ENCODE peak calls at places on chromosomes 11 and 22, in eight cellular contexts. G, K, V, E, U, N, R and B are unnamed samples. For H3K4me1, the result is how much of the 10 kb centered on the place peaks cover.

GRCh38 chr11:126925321-126926093 is 75.1 kb downstream of the KIRREL3 start:
- DNase-seq in V (no peak), G (no peak), E (no peak), U (no peak), N (no peak), K (no peak), R (peak), B (no peak)

GRCh38 chr22:41001722-41002122 is 50.5 kb downstream of the RBX1 start:
- DNase-seq in V (peak), G (peak), K (no peak), E (peak), U (no peak), N (no peak), R (peak), B (no peak)

GRCh38 chr11:48041877-48042698 is 61.7 kb downstream of the PTPRJ start:
- DNase-seq in E (no peak), U (no peak), N (no peak), V (no peak), K (no peak), G (no peak), R (no peak), B (no peak)

GRCh38 chr11:67466367-67466766 is 2.7 kb downstream of the TMEM134 start:
- DNase-seq in U (no peak), E (peak), V (no peak), R (no peak), G (no peak), N (no peak), K (no peak), B (no peak)

GRCh38 chr22:34303656-34304055 is 383.4 kb upstream of the LARGE1 start:
- DNase-seq in G (no peak), N (no peak), V (no peak), U (no peak), E (no peak), R (no peak), K (no peak), B (no peak)

GRCh38 chr11:36019722-36020121 is 75.9 kb downstream of the LDLRAD3 start:
- DNase-seq in G (no peak), R (no peak), N (no peak), K (no peak), E (peak), U (no peak), V (no peak), B (no peak)

GRCh38 chr11:9170450-9170849 is 79.1 kb upstream of the SCUBE2 start:
- DNase-seq in U (no peak), V (peak), N (no peak), R (peak), E (peak), G (peak), K (no peak), B (no peak)

GRCh38 chr11:95067828-95068244 is 1.1 kb downstream of the SRSF8 start:
- DNase-seq in R (no peak), G (peak), U (no peak), N (no peak), E (no peak), K (no peak), V (no peak), B (no peak)

GRCh38 chr11:111229604-111230003 is 15.9 kb upstream of the POU2AF2 start:
- DNase-seq in R (no peak), U (no peak), G (no peak), V (no peak), K (no peak), N (no peak), E (no peak), B (peak)

GRCh38 chr11:92776676-92777075 is 192.8 kb upstream of the MTNR1B start:
- DNase-seq in V (no peak), U (no peak), G (no peak), K (peak), E (no peak), N (no peak), R (no peak), B (no peak)

GRCh38 chr11:72599325-72600117 is 74.7 kb downstream of the PDE2A start:
- DNase-seq in E (peak), U (no peak), G (no peak), K (no peak), V (peak), N (no peak), R (no peak), B (no peak)

GRCh38 chr11:64875369-64876225 is 2.8 kb downstream of the EHD1 start:
- DNase-seq in R (no peak), U (no peak), G (no peak), N (no peak), V (no peak), E (peak), K (no peak), B (no peak)

GRCh38 chr11:47296045-47296444 is 26.1 kb downstream of the MADD start:
- DNase-seq in V (no peak), U (no peak), N (no peak), G (no peak), R (peak), E (no peak), K (no peak), B (no peak)

GRCh38 chr11:71504526-71504925 is 22.5 kb upstream of the KRTAP5-7 start:
- DNase-seq in K (no peak), E (no peak), U (no peak), N (no peak), G (no peak), R (no peak), V (no peak), B (no peak)

GRCh38 chr11:69512790-69513189 is 31.3 kb downstream of the LINC01488 start:
- DNase-seq in E (no peak), V (no peak), G (no peak), N (no peak), R (no peak), U (no peak), K (no peak), B (no peak)

GRCh38 chr22:26323013-26323412 is 106.0 kb upstream of the ASPHD2 start:
- DNase-seq in U (no peak), K (no peak), V (no peak), G (no peak), N (no peak), R (no peak), E (no peak), B (no peak)

GRCh38 chr11:100574894-100575769 is 112.0 kb upstream of the ARHGAP42 start:
- DNase-seq in K (no peak), E (no peak), R (peak), U (no peak), G (peak), N (no peak), V (peak), B (no peak)

GRCh38 chr11:2446590-2447252 is 1.9 kb downstream of the KCNQ1 start:
- DNase-seq in N (no peak), K (no peak), U (no peak), V (no peak), E (no peak), G (no peak), R (no peak), B (no peak)

GRCh38 chr22:44019846-44020245 is 4.3 kb upstream of the PARVB start:
- DNase-seq in V (no peak), R (no peak), N (no peak), U (no peak), K (peak), E (no peak), G (no peak), B (no peak)

DNA sequence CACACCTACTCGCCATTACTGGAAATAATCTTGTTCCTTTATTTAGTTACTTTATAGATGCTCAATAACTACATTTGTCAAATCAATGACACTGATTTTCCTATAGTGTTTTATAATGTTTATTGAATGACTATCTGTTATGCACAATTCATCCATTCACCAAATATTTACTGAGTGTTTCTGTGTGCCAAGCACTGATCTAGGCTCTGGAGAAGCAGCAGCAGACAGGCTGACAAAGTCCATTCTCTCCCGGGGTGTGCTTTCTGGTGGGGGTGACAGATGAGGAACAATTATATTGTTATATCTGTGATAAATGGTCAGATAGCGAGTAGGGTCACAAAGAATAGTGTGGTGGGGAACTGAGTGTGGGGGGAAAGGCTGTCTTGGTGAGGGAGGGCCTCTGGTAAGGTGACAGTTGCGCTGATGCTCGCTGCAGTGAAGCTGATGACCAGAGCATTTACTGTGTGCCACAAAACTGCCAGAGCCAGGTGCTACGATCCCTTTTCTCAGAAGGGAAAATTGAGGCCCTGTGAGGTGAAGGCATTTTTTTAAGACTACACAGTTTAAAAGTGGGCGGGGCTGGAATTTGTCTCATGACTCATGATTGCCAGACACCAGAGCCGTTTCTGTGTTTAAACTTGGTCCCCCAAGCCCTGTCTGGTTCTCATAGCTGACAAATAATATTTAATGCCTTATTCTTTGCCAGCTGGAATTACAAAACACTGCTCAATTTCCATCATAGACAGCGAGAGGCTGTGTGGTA is 10.2 kb downstream of the PACS1 start:
- DNase-seq in K (no peak), V (peak), N (no peak), G (peak), E (peak), R (peak), U (no peak), B (peak)
- H3K4me1 ChIP-seq in K (half or more), V (half or more), N (half or more), G (under half), E (under half), R (under half), U (under half), B (half or more)

DNA sequence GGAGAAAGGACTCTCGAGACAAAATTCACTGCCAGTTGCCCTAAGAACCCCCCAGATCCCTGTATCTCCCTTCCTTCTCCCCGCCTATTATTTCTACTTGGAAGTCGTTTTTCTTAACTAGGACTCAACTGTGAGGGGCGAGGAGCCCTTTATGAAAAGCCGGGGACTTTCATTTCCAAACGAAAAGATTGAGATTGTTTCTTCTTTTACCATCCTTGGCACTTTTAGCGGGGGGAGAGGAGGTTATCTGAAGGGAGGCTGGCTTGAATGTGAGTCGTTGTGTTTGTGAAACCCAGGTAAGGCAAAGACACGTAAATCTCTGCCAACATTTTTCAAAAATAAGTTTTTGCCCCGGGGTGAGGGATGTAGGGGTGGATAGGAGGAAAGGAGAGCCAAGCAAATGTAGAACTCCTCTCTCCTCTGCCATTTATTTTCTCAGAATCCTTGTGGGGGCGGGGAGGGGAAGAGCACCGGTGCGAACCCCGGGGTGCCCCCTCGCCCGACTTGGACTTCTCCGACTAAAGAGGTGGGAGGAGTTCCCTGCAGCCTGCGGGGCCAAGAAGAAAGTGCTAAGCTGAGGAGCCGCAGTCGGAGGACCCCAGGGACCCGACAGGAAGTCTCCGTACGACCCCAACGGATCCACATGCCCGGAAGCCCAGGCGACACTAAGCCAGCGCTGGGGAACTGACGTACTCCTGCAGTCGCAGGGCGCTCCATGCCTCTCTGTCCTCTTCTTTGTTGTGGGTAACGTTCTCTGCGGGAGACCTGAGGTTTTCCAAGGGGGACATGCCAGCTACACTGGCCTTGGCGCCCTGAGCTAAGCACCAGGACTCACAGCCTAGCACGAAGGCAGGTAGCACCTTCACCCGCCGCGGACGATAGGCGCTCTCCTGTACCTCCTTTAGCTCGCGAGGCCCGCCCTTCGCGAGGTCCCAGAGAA is 2.3 kb upstream of the WT1 start:
- DNase-seq in U (no peak), R (no peak), V (no peak), N (no peak), E (no peak), K (no peak), G (no peak), B (no peak)
- H3K4me3 ChIP-seq in U (no peak), R (no peak), V (no peak), N (no peak), E (no peak), K (peak), G (no peak), B (no peak)

GRCh38 chr11:33132510-33132909 is 28.8 kb downstream of the CSTF3 start:
- DNase-seq in N (no peak), U (no peak), G (no peak), E (no peak), R (no peak), V (no peak), K (no peak), B (no peak)

GRCh38 chr11:33133761-33134160 is 27.5 kb downstream of the CSTF3 start:
- DNase-seq in G (no peak), U (no peak), E (no peak), K (no peak), R (no peak), V (no peak), N (no peak), B (no peak)

GRCh38 chr11:33135216-33135615 is 26.1 kb downstream of the CSTF3 start:
- DNase-seq in K (no peak), R (peak), E (no peak), U (no peak), N (no peak), V (no peak), G (peak), B (no peak)

DNA sequence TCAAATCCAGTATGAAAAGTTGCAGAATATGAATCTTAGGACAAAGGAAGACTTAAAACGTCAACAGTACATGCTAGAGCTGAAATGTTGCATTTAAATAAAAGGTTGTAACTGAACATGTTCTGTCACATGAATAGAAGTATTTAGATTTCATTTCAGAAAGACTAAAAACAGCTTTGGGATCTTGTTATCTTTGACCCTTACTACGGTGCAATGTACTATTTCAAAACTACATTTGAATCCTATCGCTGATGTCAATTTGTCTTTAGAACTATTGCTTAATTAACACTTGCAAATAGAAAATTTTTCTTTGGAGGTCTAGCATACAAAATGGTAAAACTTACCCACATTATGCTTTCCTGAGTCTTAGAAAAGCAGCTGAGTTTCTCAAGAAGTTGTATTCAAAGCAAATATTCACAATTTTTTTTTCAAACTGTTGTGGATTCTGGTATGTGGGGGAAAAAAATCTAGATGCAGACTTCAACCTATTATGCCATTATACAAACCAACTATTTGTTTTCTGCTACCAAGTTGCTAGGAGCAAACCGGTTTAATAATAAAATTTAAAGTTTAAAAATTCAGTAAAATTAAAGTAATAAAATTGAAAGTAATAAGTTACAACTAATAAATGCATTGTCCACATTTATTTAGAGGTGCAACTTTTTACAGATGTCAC is 25.4 kb downstream of the CSTF3 start:
- DNase-seq in U (no peak), G (no peak), N (no peak), V (no peak), K (no peak), E (no peak), R (no peak), B (no peak)
- H3K27ac ChIP-seq in U (no peak), G (no peak), N (no peak), V (no peak), K (no peak), E (no peak), R (peak), B (no peak)

GRCh38 chr22:37561209-37562048 is 1.1 kb downstream of the CDC42EP1 start:
- DNase-seq in G (peak), K (peak), N (peak), R (peak), E (peak), U (peak), V (peak), B (peak)
- H3K4me1 ChIP-seq in G (under half), K (half or more), N (half or more), R (under half), E (half or more), U (half or more), V (half or more), B (under half)

DNA sequence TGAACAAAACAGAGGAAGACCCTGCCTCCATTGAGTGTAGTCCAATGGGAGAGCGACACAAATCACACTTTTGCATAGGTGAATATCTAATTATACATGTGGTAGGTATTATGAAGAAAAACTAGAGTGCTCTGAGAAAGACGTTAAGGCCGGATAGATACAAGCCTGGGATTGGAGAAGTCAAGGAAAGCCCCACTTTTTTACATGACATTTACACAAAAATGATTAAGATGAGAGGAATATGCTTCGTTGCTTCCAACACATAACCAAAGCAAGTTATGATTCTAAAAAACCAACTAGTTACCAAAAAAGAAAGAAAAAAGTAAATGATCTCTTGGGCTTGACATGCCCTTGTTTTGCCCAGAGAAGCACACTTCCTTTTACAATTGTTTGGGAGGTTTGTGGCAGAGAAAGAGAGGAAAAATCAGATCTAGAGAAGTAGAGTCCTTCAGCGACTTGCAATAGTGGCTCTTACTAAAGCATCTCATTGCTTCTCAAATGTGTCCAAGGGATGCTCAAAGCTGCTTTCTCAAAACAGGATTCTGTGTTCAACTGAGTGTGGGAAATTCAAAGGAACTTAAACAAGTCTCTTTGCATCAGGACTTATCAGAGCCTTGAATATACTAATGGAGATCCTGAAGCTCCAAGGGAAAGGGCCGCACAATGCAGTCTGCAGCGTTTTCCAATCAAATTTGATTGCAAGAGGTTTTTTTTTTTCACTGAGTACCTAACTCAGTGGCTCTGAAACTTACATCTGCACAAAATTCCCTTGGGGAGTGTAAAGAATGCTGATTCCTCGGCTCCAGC is 38.8 kb downstream of the FLI1 start:
- DNase-seq in R (no peak), K (no peak), E (no peak), G (no peak), V (no peak), U (no peak), N (no peak), B (no peak)
- H3K4me3 ChIP-seq in R (no peak), K (no peak), E (no peak), G (no peak), V (no peak), U (no peak), N (no peak), B (no peak)

DNA sequence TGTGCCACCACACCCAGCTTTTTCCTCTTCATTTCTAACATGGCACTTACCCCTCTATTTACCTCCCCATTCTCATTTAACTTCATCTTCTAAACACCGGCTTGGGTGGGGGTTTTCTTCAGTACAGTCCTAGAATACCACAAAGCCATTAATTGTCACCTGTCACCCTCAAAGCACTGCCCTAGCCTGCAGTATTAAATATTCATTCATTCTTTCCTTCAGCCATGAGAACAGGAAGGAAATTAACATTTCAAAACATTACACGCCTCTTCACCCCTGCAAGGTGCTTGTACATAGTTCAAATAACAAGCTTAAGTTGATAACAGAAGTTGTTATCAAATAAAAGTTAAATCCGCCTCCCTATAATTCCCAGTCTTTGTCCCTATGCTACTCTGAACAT is 10.7 kb upstream of the VPS37C start:
- DNase-seq in G (no peak), R (no peak), U (no peak), V (no peak), E (no peak), K (no peak), N (no peak), B (no peak)
- H3K27ac ChIP-seq in G (no peak), R (no peak), U (no peak), V (no peak), E (no peak), K (no peak), N (no peak), B (no peak)

GRCh38 chr11:3891751-3892150 is 36.3 kb downstream of the STIM1 start:
- DNase-seq in R (no peak), K (no peak), U (no peak), E (no peak), N (no peak), G (no peak), V (no peak), B (no peak)
- H3K4me1 ChIP-seq in R (under half), K (under half), U (under half), E (under half), N (under half), G (under half), V (under half), B (half or more)

DNA sequence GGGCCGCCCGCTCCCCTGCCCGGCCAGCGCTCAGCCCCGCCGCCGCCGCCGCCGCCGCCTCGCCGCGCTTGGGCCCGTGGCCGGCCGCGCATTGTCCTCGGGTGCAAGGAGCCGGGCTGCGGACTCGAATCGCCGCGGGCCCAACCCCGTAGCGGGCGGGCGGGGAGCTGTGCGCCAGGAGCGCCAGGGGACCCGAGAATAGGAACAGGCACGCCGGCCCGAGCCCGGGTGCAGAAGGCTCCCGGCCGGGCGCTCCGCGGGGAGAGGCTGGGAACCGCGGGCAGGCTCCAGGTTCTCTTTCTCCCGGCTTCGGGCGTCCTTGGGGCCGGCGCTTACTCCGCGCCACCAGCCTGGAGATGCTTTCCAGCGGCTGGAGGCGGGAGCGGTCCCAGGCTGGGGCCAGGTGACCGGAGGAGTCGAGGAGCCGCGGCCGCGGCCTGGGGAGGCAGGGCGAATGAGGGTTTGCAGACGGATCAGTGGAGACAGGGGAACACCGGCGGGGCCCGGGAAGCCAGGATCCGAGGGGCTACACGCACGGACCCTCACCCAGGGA is 636 bp downstream of the PKNOX2 start:
- DNase-seq in G (peak), V (no peak), R (peak), N (no peak), E (peak), K (peak), U (no peak), B (peak)
- H3K4me3 ChIP-seq in G (peak), V (peak), R (peak), N (peak), E (peak), K (peak), U (peak), B (no peak)